ENCODE peak calls at places on chromosomes 6 and 20, in five cellular contexts. T, V, U, J and P are unnamed samples. For H4K20me1, the result is how much of the 10 kb centered on the place peaks cover.

GRCh38 chr6:147103641-147104040 is 100.6 kb upstream of the STXBP5 start:
- DNase-seq in T (no peak), V (no peak), U (no peak), J (no peak), P (no peak)

GRCh38 chr6:82686719-82687118 is 323.1 kb downstream of the TPBG start:
- DNase-seq in T (no peak), V (no peak), U (no peak), J (no peak), P (no peak)

GRCh38 chr20:51574248-51575033 is 31.9 kb upstream of the NFATC2 start:
- DNase-seq in T (no peak), V (no peak), U (no peak), J (peak), P (no peak)

GRCh38 chr6:143465546-143465945 is 14.9 kb downstream of the PEX3 start:
- DNase-seq in T (no peak), V (no peak), U (no peak), J (no peak), P (no peak)

GRCh38 chr6:142374965-142375733 is 73.3 kb downstream of the ADGRG6 start:
- DNase-seq in T (peak), V (peak), U (no peak), J (peak), P (no peak)

GRCh38 chr20:45117581-45117980 is 2.6 kb upstream of the WFDC5 start:
- DNase-seq in T (no peak), V (no peak), U (no peak), J (no peak), P (no peak)

GRCh38 chr20:19966840-19967239 is 50.3 kb upstream of the NAA20 start:
- DNase-seq in T (no peak), V (no peak), U (no peak), J (no peak), P (no peak)

GRCh38 chr6:16999486-17000436 is 102.1 kb upstream of the STMND1 start:
- DNase-seq in T (no peak), V (no peak), U (no peak), J (peak), P (no peak)

GRCh38 chr6:43956478-43956877 is 170.8 kb downstream of the MRPL14 start:
- DNase-seq in T (no peak), V (no peak), U (no peak), J (no peak), P (no peak)

GRCh38 chr6:21309791-21310190 is 283.8 kb upstream of the SOX4 start:
- DNase-seq in T (no peak), V (no peak), U (no peak), J (no peak), P (peak)

GRCh38 chr6:143400258-143401059 is 50.0 kb downstream of the ADAT2 start:
- DNase-seq in T (no peak), V (no peak), U (no peak), J (no peak), P (no peak)

GRCh38 chr20:18524646-18525045 is 16.9 kb downstream of the SEC23B start:
- DNase-seq in T (no peak), V (no peak), U (no peak), J (peak), P (no peak)

GRCh38 chr6:105326216-105326615 is 76.7 kb downstream of the PREP start:
- DNase-seq in T (peak), V (no peak), U (no peak), J (peak), P (no peak)

GRCh38 chr6:131135244-131136020 is at the start of gene AKAP7:
- DNase-seq in T (peak), V (peak), U (peak), J (peak), P (peak)

GRCh38 chr6:105675715-105676397 is 273.0 kb upstream of the PREP start:
- DNase-seq in T (peak), V (peak), U (peak), J (peak), P (peak)

GRCh38 chr20:46157625-46158024 is 39.5 kb downstream of the CD40 start:
- DNase-seq in T (no peak), V (no peak), U (peak), J (no peak), P (no peak)

GRCh38 chr20:49510562-49511117 is 28.2 kb upstream of the KCNB1 start:
- DNase-seq in T (no peak), V (peak), U (no peak), J (peak), P (no peak)

GRCh38 chr20:49513009-49513408 is 30.5 kb upstream of the KCNB1 start:
- DNase-seq in T (no peak), V (no peak), U (no peak), J (no peak), P (no peak)

GRCh38 chr20:49515588-49515987 is 33.1 kb upstream of the KCNB1 start:
- DNase-seq in T (no peak), V (no peak), U (no peak), J (no peak), P (no peak)

GRCh38 chr20:49511788-49512525 is 29.5 kb upstream of the KCNB1 start:
- DNase-seq in T (no peak), V (no peak), U (no peak), J (no peak), P (no peak)

GRCh38 chr20:49513531-49513930 is 31.1 kb upstream of the KCNB1 start:
- DNase-seq in T (no peak), V (no peak), U (no peak), J (peak), P (no peak)
- H3K27ac ChIP-seq in T (no peak), V (no peak), U (no peak), J (no peak), P (no peak)

GRCh38 chr6:53295176-53295575 is 53.6 kb downstream of the ELOVL5 start:
- DNase-seq in T (no peak), V (no peak), U (no peak), J (no peak), P (no peak)

GRCh38 chr6:53297004-53297403 is 51.7 kb downstream of the ELOVL5 start:
- DNase-seq in T (no peak), V (no peak), U (no peak), J (no peak), P (no peak)

GRCh38 chr6:53293691-53294090 is 55.1 kb downstream of the ELOVL5 start:
- DNase-seq in T (no peak), V (no peak), U (no peak), J (no peak), P (no peak)

GRCh38 chr6:53294611-53295010 is 54.1 kb downstream of the ELOVL5 start:
- DNase-seq in T (no peak), V (no peak), U (no peak), J (peak), P (no peak)

GRCh38 chr6:53294095-53294494 is 54.7 kb downstream of the ELOVL5 start:
- DNase-seq in T (peak), V (no peak), U (peak), J (peak), P (peak)
- H4K20me1 ChIP-seq in T (under half), V (under half), U (under half), J (under half), P (half or more)

GRCh38 chr20:61977387-61977786 is 88.3 kb downstream of the TAF4 start:
- DNase-seq in T (no peak), V (no peak), U (no peak), J (no peak), P (no peak)

GRCh38 chr20:61979701-61980635 is 85.7 kb downstream of the TAF4 start:
- DNase-seq in T (no peak), V (no peak), U (no peak), J (no peak), P (no peak)

GRCh38 chr20:61976650-61977332 is 88.9 kb downstream of the TAF4 start:
- DNase-seq in T (no peak), V (no peak), U (no peak), J (no peak), P (no peak)

GRCh38 chr20:61979090-61979489 is 86.6 kb downstream of the TAF4 start:
- DNase-seq in T (no peak), V (no peak), U (no peak), J (no peak), P (no peak)

GRCh38 chr20:61978491-61978890 is 87.2 kb downstream of the TAF4 start:
- DNase-seq in T (no peak), V (no peak), U (no peak), J (no peak), P (no peak)
- TF ChIP-seq EZH2phosphoT487 in T (no peak), V (no peak), U (no peak), J (no peak), P (no peak)

DNA sequence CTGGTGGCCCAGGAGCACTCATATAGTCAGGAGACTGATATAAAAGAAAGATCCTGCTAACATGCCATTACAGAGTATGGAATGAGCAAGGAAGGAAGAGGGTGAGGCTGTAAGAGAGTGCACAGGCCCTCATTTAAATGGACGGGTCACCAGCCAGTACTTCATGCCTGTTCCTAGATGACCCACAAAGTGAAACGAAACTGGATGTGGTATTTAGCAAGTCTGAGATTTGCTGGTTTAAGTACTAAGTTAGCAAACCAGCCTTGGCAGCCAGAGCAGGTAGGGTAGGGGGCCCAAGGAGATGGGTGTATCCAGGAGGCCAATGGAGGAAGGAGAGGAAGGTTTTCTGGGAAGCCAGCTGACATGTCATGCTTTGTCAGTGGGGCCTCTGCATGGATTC is 15.9 kb downstream of the NT5E start:
- DNase-seq in T (no peak), V (no peak), U (no peak), J (no peak), P (no peak)
- H3K27ac ChIP-seq in T (peak), V (no peak), U (peak), J (peak), P (no peak)

GRCh38 chr20:58627212-58628072 is 23.6 kb upstream of the STX16 start:
- DNase-seq in T (no peak), V (no peak), U (no peak), J (no peak), P (no peak)
- H4K20me1 ChIP-seq in T (under half), V (under half), U (under half), J (under half), P (under half)